ENCODE peak calls at places on chromosomes 2 and 18, in eight cellular contexts. R is lower lobe of right lung; E is cortex of kidney; B is EH; D is stimulated activated CD4-positive, alpha-beta T cell treated with anti-CD3 and anti-CD28 coated beads, Interleukin-12 subunit alpha, Interleukin-12 subunit beta, amount 100 ng/mL, for 4 hours; F is HCEC 1CT; V is neural crest cell; C is SIG-M5. O is an unnamed sample.

GRCh38 chr2:134019871-134020270 is 234.0 kb upstream of the MGAT5 start:
- DNase-seq in D (no peak), E (no peak), R (no peak), C (no peak), B (no peak), F (no peak), V (no peak), O (no peak)

GRCh38 chr2:69936913-69937312 is 22.0 kb downstream of the MXD1 start:
- DNase-seq in B (peak; percentile 59), V (no peak), E (no peak), F (no peak), D (no peak), C (no peak), R (no peak), O (no peak)

GRCh38 chr2:85564144-85564563 is 2.9 kb upstream of the GGCX start:
- DNase-seq in E (no peak), R (no peak), B (no peak), D (no peak), C (peak; percentile 80), F (no peak), V (no peak), O (no peak)

GRCh38 chr2:10765914-10766313 is 44.5 kb downstream of the ATP6V1C2 start:
- DNase-seq in E (no peak), B (no peak), C (no peak), D (no peak), F (no peak), V (no peak), R (no peak), O (no peak)

GRCh38 chr18:24427484-24427883 is 1.0 kb downstream of the IMPACT start:
- DNase-seq in R (no peak), E (no peak), V (no peak), F (peak; percentile 42), C (no peak), B (peak; percentile 20), D (no peak), O (no peak)

GRCh38 chr2:239077260-239077659 is 229.4 kb downstream of the TWIST2 start:
- DNase-seq in F (no peak), R (no peak), E (no peak), B (no peak), C (no peak), V (no peak), D (no peak), O (no peak)

GRCh38 chr2:240528406-240529040 is 29.3 kb downstream of the ANKMY1 start:
- DNase-seq in B (no peak), V (no peak), E (no peak), C (no peak), D (no peak), F (no peak), R (no peak), O (no peak)

GRCh38 chr2:98869868-98870267 is 66.2 kb downstream of the CRACDL start:
- DNase-seq in C (no peak), E (no peak), F (no peak), V (no peak), D (no peak), R (peak; percentile 88), B (no peak), O (no peak)

GRCh38 chr2:171400395-171400794 is 33.4 kb downstream of the METTL8 start:
- DNase-seq in F (no peak), D (no peak), V (no peak), E (no peak), B (no peak), C (no peak), R (no peak), O (no peak)

GRCh38 chr2:33068261-33068660 is 121.5 kb downstream of the LTBP1 start:
- DNase-seq in C (no peak), D (no peak), B (peak; percentile 73), R (no peak), E (no peak), F (peak; percentile 84), V (no peak), O (no peak)

GRCh38 chr18:54173980-54174611 is 50.4 kb downstream of the MBD2 start:
- DNase-seq in B (no peak), D (no peak), F (no peak), V (no peak), C (no peak), E (no peak), R (no peak), O (no peak)

GRCh38 chr2:222703091-222703490 is 31.6 kb downstream of the MOGAT1 start:
- DNase-seq in C (no peak), R (no peak), D (no peak), B (no peak), V (no peak), F (no peak), E (no peak), O (no peak)

GRCh38 chr18:11498821-11499220 is 110.6 kb upstream of the SLC35G4 start:
- DNase-seq in B (peak; percentile 19), E (no peak), R (no peak), V (no peak), D (no peak), C (no peak), F (no peak), O (no peak)

GRCh38 chr2:146214394-146214929 is 1630.4 kb upstream of the ACVR2A start:
- DNase-seq in V (no peak), R (no peak), D (no peak), B (no peak), C (no peak), E (no peak), F (no peak), O (no peak)

GRCh38 chr2:160649698-160650097 is 156.1 kb upstream of the RBMS1 start:
- DNase-seq in E (no peak), R (no peak), C (no peak), V (no peak), D (no peak), B (no peak), F (no peak), O (no peak)